ENCODE peak calls at places on chromosomes 16 and 17, in seven cellular contexts. One of them, this sample, is unnamed. For H3K27me3, the result is how much of the 10 kb centered on the place peaks cover.

GRCh38 chr17:68207651-68208253 is 40.1 kb upstream of the AMZ2 start:
- DNase-seq in GM23338: no peak
- DNase-seq in PC-3: no peak
- DNase-seq in SK-N-SH: no peak
- DNase-seq in GM23248: no peak
- DNase-seq in HCT116: no peak
- DNase-seq in MM.1S: no peak
- DNase-seq in this sample: no peak

GRCh38 chr16:66580605-66581209 is 1.4 kb downstream of the CMTM2 start:
- DNase-seq in GM23338: peak
- DNase-seq in PC-3: peak
- DNase-seq in SK-N-SH: no peak
- DNase-seq in GM23248: peak
- DNase-seq in HCT116: no peak
- DNase-seq in MM.1S: no peak
- DNase-seq in this sample: peak

GRCh38 chr17:52536466-52536865 is 378.0 kb upstream of the CA10 start:
- DNase-seq in GM23338: no peak
- DNase-seq in PC-3: no peak
- DNase-seq in SK-N-SH: no peak
- DNase-seq in GM23248: no peak
- DNase-seq in HCT116: no peak
- DNase-seq in MM.1S: no peak
- DNase-seq in this sample: no peak

GRCh38 chr17:42166196-42166763 is 11.5 kb upstream of the RAB5C start:
- DNase-seq in GM23338: no peak
- DNase-seq in PC-3: no peak
- DNase-seq in SK-N-SH: no peak
- DNase-seq in GM23248: no peak
- DNase-seq in HCT116: no peak
- DNase-seq in MM.1S: no peak
- DNase-seq in this sample: no peak

GRCh38 chr17:36849871-36850348 is 87.4 kb upstream of the LHX1 start:
- DNase-seq in GM23338: no peak
- DNase-seq in PC-3: peak
- DNase-seq in SK-N-SH: no peak
- DNase-seq in GM23248: peak
- DNase-seq in HCT116: peak
- DNase-seq in MM.1S: no peak
- DNase-seq in this sample: peak

GRCh38 chr17:59712856-59713255 is 5.4 kb downstream of the VMP1 start:
- DNase-seq in GM23338: no peak
- DNase-seq in PC-3: no peak
- DNase-seq in SK-N-SH: no peak
- DNase-seq in GM23248: no peak
- DNase-seq in HCT116: no peak
- DNase-seq in MM.1S: no peak
- DNase-seq in this sample: no peak

GRCh38 chr17:41992576-41992975 is 24.7 kb downstream of the DNAJC7 start:
- DNase-seq in GM23338: no peak
- DNase-seq in PC-3: no peak
- DNase-seq in SK-N-SH: no peak
- DNase-seq in GM23248: no peak
- DNase-seq in HCT116: no peak
- DNase-seq in MM.1S: no peak
- DNase-seq in this sample: no peak

GRCh38 chr17:17443173-17443572 is 33.6 kb upstream of the MED9 start:
- DNase-seq in GM23338: no peak
- DNase-seq in PC-3: peak
- DNase-seq in SK-N-SH: no peak
- DNase-seq in GM23248: peak
- DNase-seq in HCT116: no peak
- DNase-seq in MM.1S: no peak
- DNase-seq in this sample: no peak

GRCh38 chr16:75219088-75219487 is 300 bp downstream of the CTRB1 start:
- DNase-seq in GM23338: no peak
- DNase-seq in PC-3: no peak
- DNase-seq in SK-N-SH: no peak
- DNase-seq in GM23248: no peak
- DNase-seq in HCT116: no peak
- DNase-seq in MM.1S: no peak
- DNase-seq in this sample: no peak

GRCh38 chr17:22123536-22124281 is 431.4 kb downstream of the KCNJ18 start:
- DNase-seq in GM23338: no peak
- DNase-seq in PC-3: no peak
- DNase-seq in SK-N-SH: no peak
- DNase-seq in GM23248: no peak
- DNase-seq in HCT116: no peak
- DNase-seq in MM.1S: no peak
- DNase-seq in this sample: no peak

GRCh38 chr17:19453296-19453695 is 42.3 kb downstream of the RNF112 start:
- DNase-seq in GM23338: no peak
- DNase-seq in PC-3: no peak
- DNase-seq in SK-N-SH: no peak
- DNase-seq in GM23248: no peak
- DNase-seq in HCT116: no peak
- DNase-seq in MM.1S: no peak
- DNase-seq in this sample: no peak

GRCh38 chr17:48961516-48962233 is 6.7 kb downstream of the GIP start:
- DNase-seq in GM23338: peak
- DNase-seq in PC-3: peak
- DNase-seq in SK-N-SH: no peak
- DNase-seq in GM23248: peak
- DNase-seq in HCT116: no peak
- DNase-seq in MM.1S: no peak
- DNase-seq in this sample: peak

GRCh38 chr17:81139428-81139827 is 25.9 kb upstream of the PVALEF start:
- DNase-seq in GM23338: no peak
- DNase-seq in PC-3: no peak
- DNase-seq in SK-N-SH: no peak
- DNase-seq in GM23248: no peak
- DNase-seq in HCT116: no peak
- DNase-seq in MM.1S: no peak
- DNase-seq in this sample: no peak

GRCh38 chr16:8572919-8573724 is 17.2 kb downstream of the TMEM114 start:
- DNase-seq in GM23338: peak
- DNase-seq in PC-3: peak
- DNase-seq in SK-N-SH: peak
- DNase-seq in GM23248: peak
- DNase-seq in HCT116: peak
- DNase-seq in MM.1S: peak
- DNase-seq in this sample: peak

GRCh38 chr16:82738699-82739098 is 111.9 kb downstream of the CDH13 start:
- DNase-seq in GM23338: peak
- DNase-seq in PC-3: peak
- DNase-seq in SK-N-SH: no peak
- DNase-seq in GM23248: peak
- DNase-seq in HCT116: no peak
- DNase-seq in MM.1S: no peak
- DNase-seq in this sample: no peak

GRCh38 chr16:58128721-58129096 is 472 bp downstream of the CFAP20 start:
- DNase-seq in GM23338: peak
- DNase-seq in PC-3: no peak
- DNase-seq in SK-N-SH: peak
- DNase-seq in GM23248: peak
- DNase-seq in HCT116: no peak
- DNase-seq in MM.1S: peak
- DNase-seq in this sample: peak

GRCh38 chr17:14428640-14429029 is 127.8 kb downstream of the HS3ST3B1 start:
- DNase-seq in GM23338: no peak
- DNase-seq in PC-3: no peak
- DNase-seq in SK-N-SH: no peak
- DNase-seq in GM23248: no peak
- DNase-seq in HCT116: no peak
- DNase-seq in MM.1S: peak
- DNase-seq in this sample: no peak

GRCh38 chr16:29900102-29900887 is at the start of gene ASPHD1:
- DNase-seq in GM23338: peak
- DNase-seq in PC-3: peak
- DNase-seq in SK-N-SH: peak
- DNase-seq in GM23248: peak
- DNase-seq in HCT116: peak
- DNase-seq in MM.1S: peak
- DNase-seq in this sample: peak

GRCh38 chr16:11135167-11135973 is 120.6 kb downstream of the SOCS1 start:
- DNase-seq in GM23338: no peak
- DNase-seq in PC-3: peak
- DNase-seq in SK-N-SH: no peak
- DNase-seq in GM23248: peak
- DNase-seq in HCT116: no peak
- DNase-seq in MM.1S: no peak
- DNase-seq in this sample: no peak

GRCh38 chr16:886802-887731 is 83.7 kb downstream of the LMF1 start:
- DNase-seq in GM23338: peak
- DNase-seq in PC-3: no peak
- DNase-seq in SK-N-SH: no peak
- DNase-seq in GM23248: no peak
- DNase-seq in HCT116: no peak
- DNase-seq in MM.1S: no peak
- DNase-seq in this sample: peak

GRCh38 chr16:84929421-84930297 is 81.7 kb downstream of the ZDHHC7 start:
- DNase-seq in GM23338: no peak
- DNase-seq in PC-3: no peak
- DNase-seq in SK-N-SH: no peak
- DNase-seq in GM23248: peak
- DNase-seq in HCT116: no peak
- DNase-seq in MM.1S: no peak
- DNase-seq in this sample: no peak

GRCh38 chr17:4747847-4748246 is 8.1 kb upstream of the CXCL16 start:
- DNase-seq in GM23338: no peak
- DNase-seq in PC-3: no peak
- DNase-seq in SK-N-SH: peak
- DNase-seq in GM23248: no peak
- DNase-seq in HCT116: no peak
- DNase-seq in MM.1S: peak
- DNase-seq in this sample: no peak

GRCh38 chr16:54286330-54287017 is at the start of gene IRX3:
- DNase-seq in GM23338: peak
- DNase-seq in PC-3: peak
- DNase-seq in SK-N-SH: peak
- DNase-seq in GM23248: peak
- DNase-seq in HCT116: peak
- DNase-seq in MM.1S: no peak
- DNase-seq in this sample: peak

GRCh38 chr16:23965137-23965733 is 129.5 kb downstream of the PRKCB start:
- DNase-seq in GM23338: no peak
- DNase-seq in PC-3: no peak
- DNase-seq in SK-N-SH: no peak
- DNase-seq in GM23248: no peak
- DNase-seq in HCT116: no peak
- DNase-seq in MM.1S: no peak
- DNase-seq in this sample: no peak

GRCh38 chr16:54928016-54928356 is 2.7 kb upstream of the IRX5 start:
- DNase-seq in GM23338: peak
- DNase-seq in PC-3: no peak
- DNase-seq in SK-N-SH: no peak
- DNase-seq in GM23248: peak
- DNase-seq in HCT116: no peak
- DNase-seq in MM.1S: peak
- DNase-seq in this sample: peak

GRCh38 chr17:78133179-78133951 is 2.8 kb downstream of the TMC8 start:
- DNase-seq in GM23338: no peak
- DNase-seq in PC-3: no peak
- DNase-seq in SK-N-SH: no peak
- DNase-seq in GM23248: no peak
- DNase-seq in HCT116: no peak
- DNase-seq in MM.1S: no peak
- DNase-seq in this sample: no peak
- H3K4me3 ChIP-seq in GM23338: no peak
- H3K4me3 ChIP-seq in PC-3: no peak
- H3K4me3 ChIP-seq in SK-N-SH: no peak
- H3K4me3 ChIP-seq in GM23248: no peak
- H3K4me3 ChIP-seq in HCT116: no peak
- H3K4me3 ChIP-seq in MM.1S: no peak
- H3K4me3 ChIP-seq in this sample: no peak

GRCh38 chr16:86126891-86127290 is 227.9 kb downstream of the IRF8 start:
- DNase-seq in GM23338: no peak
- DNase-seq in PC-3: no peak
- DNase-seq in SK-N-SH: no peak
- DNase-seq in GM23248: no peak
- DNase-seq in HCT116: no peak
- DNase-seq in MM.1S: no peak
- DNase-seq in this sample: no peak
- H3K27me3 ChIP-seq in GM23338: under half
- H3K27me3 ChIP-seq in PC-3: half or more
- H3K27me3 ChIP-seq in SK-N-SH: half or more
- H3K27me3 ChIP-seq in GM23248: half or more
- H3K27me3 ChIP-seq in HCT116: under half
- H3K27me3 ChIP-seq in MM.1S: under half
- H3K27me3 ChIP-seq in this sample: under half

DNA sequence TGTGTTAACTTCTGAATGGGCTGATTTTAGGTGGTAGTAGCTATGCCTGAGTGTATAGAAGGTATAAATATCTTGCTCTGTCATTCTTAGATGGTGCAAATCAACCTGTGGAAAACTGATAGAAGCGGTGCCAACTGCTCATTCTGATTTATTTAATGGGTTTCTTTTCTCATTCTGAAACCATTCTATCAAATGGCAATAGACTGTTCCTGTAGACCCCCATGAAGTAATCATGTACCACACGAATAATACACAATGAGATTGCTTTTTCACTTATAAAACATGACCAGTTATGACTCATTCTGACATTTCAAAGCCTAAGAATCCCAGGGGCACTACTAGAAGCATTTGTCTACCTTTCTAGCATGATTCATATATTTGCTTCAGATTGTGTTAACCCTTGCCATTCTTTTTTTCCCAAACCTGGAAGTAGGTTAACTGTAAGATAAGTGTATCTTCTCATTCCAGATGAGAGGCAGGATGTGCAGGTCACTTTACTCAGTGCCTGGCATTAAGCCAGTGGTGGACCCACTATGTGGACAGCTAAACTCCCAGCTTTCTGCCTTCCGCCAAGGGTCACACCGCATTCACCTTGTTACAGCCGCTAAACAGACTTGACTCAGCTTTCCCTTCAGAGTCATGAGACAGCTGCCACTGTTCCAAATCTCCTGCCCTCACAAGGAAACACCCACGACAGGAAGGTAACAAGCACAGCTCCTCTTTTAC is 16.4 kb upstream of the SLC16A11 start:
- DNase-seq in GM23338: no peak
- DNase-seq in PC-3: peak
- DNase-seq in SK-N-SH: no peak
- DNase-seq in GM23248: peak
- DNase-seq in HCT116: peak
- DNase-seq in MM.1S: peak
- DNase-seq in this sample: no peak
- TF ChIP-seq EZH2phosphoT487 in GM23338: no peak
- TF ChIP-seq EZH2phosphoT487 in PC-3: no peak
- TF ChIP-seq EZH2phosphoT487 in SK-N-SH: no peak
- TF ChIP-seq EZH2phosphoT487 in GM23248: no peak
- TF ChIP-seq EZH2phosphoT487 in HCT116: no peak
- TF ChIP-seq EZH2phosphoT487 in MM.1S: no peak
- TF ChIP-seq EZH2phosphoT487 in this sample: no peak

DNA sequence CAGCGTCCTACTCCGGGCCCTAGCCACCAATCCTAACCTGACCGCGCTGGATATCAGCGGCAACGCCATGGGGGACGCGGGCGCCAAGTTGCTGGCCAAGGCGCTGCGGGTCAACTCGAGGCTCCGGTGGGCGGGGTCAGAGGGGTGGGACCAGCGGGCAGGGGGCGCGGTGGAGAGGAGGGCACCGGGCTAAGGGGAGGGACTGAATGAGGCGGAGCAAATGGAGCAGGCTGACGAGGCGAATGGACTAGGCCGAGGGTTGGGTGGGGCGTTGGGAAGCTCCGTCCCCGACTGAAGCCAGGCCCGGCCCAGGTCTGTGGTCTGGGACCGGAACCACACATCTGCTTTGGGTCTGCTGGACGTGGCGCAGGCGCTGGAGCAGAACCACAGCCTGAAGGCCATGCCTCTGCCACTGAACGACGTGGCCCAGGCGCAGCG is 4.6 kb downstream of the CARMIL2 start:
- DNase-seq in GM23338: peak
- DNase-seq in PC-3: no peak
- DNase-seq in SK-N-SH: peak
- DNase-seq in GM23248: peak
- DNase-seq in HCT116: no peak
- DNase-seq in MM.1S: no peak
- DNase-seq in this sample: peak
- H3K4me3 ChIP-seq in GM23338: peak
- H3K4me3 ChIP-seq in PC-3: no peak
- H3K4me3 ChIP-seq in SK-N-SH: no peak
- H3K4me3 ChIP-seq in GM23248: no peak
- H3K4me3 ChIP-seq in HCT116: no peak
- H3K4me3 ChIP-seq in MM.1S: no peak
- H3K4me3 ChIP-seq in this sample: no peak